ENCODE peak calls at places on chromosomes 5 and 9, in seven cellular contexts. X, Q, K, I, R, P and H are unnamed samples.

GRCh38 chr9:122912671-122912963 is 506 bp downstream of the ZBTB6 start:
- DNase-seq in X (no peak), Q (no peak), K (no peak), I (no peak), R (no peak), P (no peak), H (no peak)

GRCh38 chr5:23412011-23412410 is 95.4 kb upstream of the PRDM9 start:
- DNase-seq in X (no peak), Q (no peak), K (no peak), I (peak; percentile 71), R (no peak), P (no peak), H (no peak)

GRCh38 chr9:88812938-88813670 is 178.2 kb upstream of the S1PR3 start:
- DNase-seq in X (no peak), Q (no peak), K (no peak), I (no peak), R (no peak), P (no peak), H (no peak)

GRCh38 chr5:17412760-17413671 is 85.0 kb upstream of the TAF11L2 start:
- DNase-seq in X (no peak), Q (no peak), K (no peak), I (no peak), R (no peak), P (no peak), H (no peak)

GRCh38 chr9:93231121-93231694 is 47.3 kb downstream of the WNK2 start:
- DNase-seq in X (no peak), Q (peak; percentile 76), K (no peak), I (no peak), R (no peak), P (no peak), H (no peak)

GRCh38 chr9:105708405-105708804 is 14.1 kb downstream of the TMEM38B start:
- DNase-seq in X (no peak), Q (no peak), K (no peak), I (no peak), R (no peak), P (no peak), H (no peak)

GRCh38 chr5:59296317-59297264 is 596.9 kb downstream of the PDE4D start:
- DNase-seq in X (no peak), Q (no peak), K (no peak), I (peak; percentile 60), R (no peak), P (no peak), H (no peak)

GRCh38 chr5:145668714-145669113 is 166.4 kb downstream of the PRELID2 start:
- DNase-seq in X (no peak), Q (no peak), K (no peak), I (no peak), R (no peak), P (no peak), H (no peak)

GRCh38 chr9:99635032-99635431 is 186.7 kb upstream of the NR4A3 start:
- DNase-seq in X (no peak), Q (no peak), K (no peak), I (peak; percentile 17), R (no peak), P (no peak), H (no peak)

GRCh38 chr9:81080185-81080584 is 609.2 kb downstream of the TLE1 start:
- DNase-seq in X (no peak), Q (no peak), K (no peak), I (no peak), R (no peak), P (no peak), H (no peak)